ENCODE peak calls at places on chromosome 5, in four cellular contexts. U is body of pancreas, L is D341Med, K is right cardiac atrium. A is an unnamed sample.

GRCh38 chr5:174533771-174534221 is 190.6 kb upstream of the MSX2 start:
- DNase-seq in L (no peak), K (no peak), U (no peak), A (no peak)

GRCh38 chr5:33362915-33363314 is 77.8 kb upstream of the TARS1 start:
- DNase-seq in U (peak), K (peak), L (no peak), A (no peak)

GRCh38 chr5:164296603-164297080 is 791.2 kb downstream of the MAT2B start:
- DNase-seq in U (no peak), K (no peak), L (no peak), A (peak)

GRCh38 chr5:165630211-165630866 is 2124.9 kb downstream of the MAT2B start:
- DNase-seq in U (peak), K (no peak), L (peak), A (peak)

GRCh38 chr5:65858316-65858715 is 68.1 kb upstream of the ERBIN start:
- DNase-seq in K (no peak), L (no peak), U (no peak), A (no peak)

GRCh38 chr5:96661841-96662724 is at the start of gene CAST:
- DNase-seq in L (peak), U (peak), K (peak), A (peak)

GRCh38 chr5:75886706-75887105 is 169.5 kb upstream of the POC5 start:
- DNase-seq in L (no peak), K (no peak), U (no peak), A (no peak)

GRCh38 chr5:101653996-101654395 is 642.1 kb downstream of the SLCO4C1 start:
- DNase-seq in L (no peak), U (no peak), K (no peak), A (no peak)

GRCh38 chr5:174300118-174300940 is 254.8 kb downstream of the NSG2 start:
- DNase-seq in K (no peak), L (no peak), U (no peak), A (no peak)

GRCh38 chr5:133664422-133664821 is 52.1 kb upstream of the FSTL4 start:
- DNase-seq in U (no peak), K (no peak), L (no peak), A (no peak)

GRCh38 chr5:13985736-13986418 is 41.4 kb upstream of the DNAH5 start:
- DNase-seq in U (peak), L (no peak), K (no peak), A (no peak)

GRCh38 chr5:6583049-6583880 is 49.6 kb downstream of the NSUN2 start:
- DNase-seq in K (peak), L (peak), U (peak), A (peak)

GRCh38 chr5:110362252-110362651 is 364.2 kb downstream of the TMEM232 start:
- DNase-seq in K (no peak), L (no peak), U (no peak), A (no peak)

GRCh38 chr5:103487822-103488493 is 74.6 kb downstream of the NUDT12 start:
- DNase-seq in L (no peak), K (no peak), U (no peak), A (no peak)

GRCh38 chr5:111553889-111554288 is 41.6 kb upstream of the STARD4 start:
- DNase-seq in K (no peak), U (no peak), L (no peak), A (no peak)

GRCh38 chr5:72079288-72079687 is 28.0 kb upstream of the MAP1B start:
- DNase-seq in L (peak), K (peak), U (no peak), A (no peak)

A was measured in progenitor cell of endocrine pancreas.